ENCODE peak calls at places on chromosomes 3 and 15, in ten cellular contexts. R is activated naive CD4-positive, alpha-beta T cell treated with anti-CD3 and anti-CD28 coated beads, Interleukin-2, amount 50 U/mL, for 16 hours; D is RPMI8226; Y is activated CD4-positive, alpha-beta T cell treated with anti-CD3 and anti-CD28 coated beads, Interleukin-2, amount 50 U/mL, for 1 hour; A is dorsolateral prefrontal cortex; Q is effector CD8-positive, alpha-beta T cell; C is AG09309; J is AG08396; O is posterior vena cava; W is HT-29. X is an unnamed sample.

GRCh38 chr15:39788108-39788507 is 5.5 kb upstream of the FSIP1 start:
- DNase-seq in C (no peak), Q (no peak), W (no peak), R (no peak), D (no peak), J (no peak), O (no peak), Y (no peak), A (no peak), X (no peak)

GRCh38 chr3:125186261-125186770 is 26.2 kb downstream of the SLC12A8 start:
- DNase-seq in D (no peak), J (peak; percentile 34), W (no peak), Q (no peak), R (peak; percentile 23), C (no peak), A (peak; percentile 55), Y (no peak), O (peak; percentile 63), X (no peak)

GRCh38 chr3:149442845-149443544 is 31.5 kb upstream of the TM4SF4 start:
- DNase-seq in C (peak; percentile 59), A (no peak), R (no peak), D (no peak), W (peak; percentile 75), Y (no peak), Q (no peak), O (no peak), J (peak; percentile 70), X (no peak)

GRCh38 chr15:71788646-71789579 is 21.4 kb upstream of the NR2E3 start:
- DNase-seq in A (no peak), Y (no peak), O (no peak), R (no peak), J (no peak), D (no peak), C (no peak), W (no peak), Q (no peak), X (peak; percentile 19)

GRCh38 chr15:98774756-98775497 is 126.6 kb downstream of the IGF1R start:
- DNase-seq in Y (no peak), O (no peak), W (no peak), J (no peak), Q (no peak), C (no peak), R (no peak), A (no peak), D (no peak), X (no peak)

GRCh38 chr15:65551183-65551582 is 20.9 kb downstream of the HACD3 start:
- DNase-seq in D (no peak), J (no peak), O (no peak), Q (no peak), W (no peak), A (no peak), Y (no peak), C (no peak), R (no peak), X (no peak)

GRCh38 chr3:178480795-178481194 is 55.4 kb upstream of the KCNMB2 start:
- DNase-seq in R (no peak), Q (no peak), C (no peak), O (no peak), J (no peak), D (peak; percentile 50), Y (no peak), W (no peak), A (no peak), X (no peak)

GRCh38 chr15:80787238-80787805 is 8.2 kb downstream of the CEMIP start:
- DNase-seq in C (no peak), R (no peak), D (no peak), A (no peak), W (no peak), Q (no peak), O (no peak), Y (no peak), J (no peak), X (no peak)

GRCh38 chr3:87997298-87997697 is 61.5 kb downstream of the CGGBP1 start:
- DNase-seq in R (peak; percentile 36), Q (no peak), C (no peak), O (no peak), W (no peak), D (no peak), Y (peak; percentile 8), J (no peak), A (no peak), X (no peak)

GRCh38 chr3:18061737-18062136 is 319.3 kb upstream of the TBC1D5 start:
- DNase-seq in J (no peak), R (no peak), A (no peak), D (no peak), O (no peak), Q (no peak), W (no peak), Y (no peak), C (no peak), X (no peak)

GRCh38 chr15:51708013-51708412 is 26.7 kb downstream of the SCG3 start:
- DNase-seq in O (no peak), D (no peak), C (no peak), A (no peak), Y (no peak), R (no peak), W (no peak), Q (no peak), J (no peak), X (no peak)

GRCh38 chr3:195806211-195806915 is 5.4 kb downstream of the MUC4 start:
- DNase-seq in Y (no peak), A (no peak), R (no peak), O (no peak), D (peak; percentile 60), J (no peak), W (no peak), Q (no peak), C (no peak), X (no peak)

GRCh38 chr3:12986031-12986430 is 87.2 kb downstream of the IQSEC1 start:
- DNase-seq in O (peak; percentile 67), A (no peak), J (no peak), W (no peak), C (no peak), D (no peak), Q (no peak), Y (no peak), R (no peak), X (no peak)

GRCh38 chr15:77482570-77482969 is 61.9 kb downstream of the HMG20A start:
- DNase-seq in Q (no peak), Y (no peak), J (peak; percentile 38), O (no peak), D (no peak), R (no peak), W (no peak), C (peak; percentile 54), A (no peak), X (no peak)

GRCh38 chr3:20747736-20748135 is 561.7 kb upstream of the SGO1 start:
- DNase-seq in Y (no peak), A (no peak), R (no peak), D (no peak), O (no peak), Q (no peak), C (peak; percentile 25), J (no peak), W (no peak), X (no peak)

GRCh38 chr15:37709669-37710068 is 224.8 kb upstream of the TMCO5A start:
- DNase-seq in R (no peak), A (no peak), O (no peak), J (no peak), Y (no peak), Q (no peak), W (no peak), D (no peak), C (no peak), X (no peak)

GRCh38 chr3:155031191-155031590 is 48.9 kb upstream of the MME start:
- DNase-seq in C (no peak), A (no peak), Q (no peak), W (no peak), O (no peak), J (no peak), Y (no peak), R (no peak), D (no peak), X (no peak)

GRCh38 chr3:196009456-196009855 is 72.4 kb downstream of the TFRC start:
- DNase-seq in D (no peak), A (no peak), O (no peak), J (no peak), R (no peak), Y (no peak), Q (no peak), W (no peak), C (no peak), X (no peak)

GRCh38 chr15:67082007-67082536 is 16.7 kb downstream of the SMAD3 start:
- DNase-seq in R (peak; percentile 77), Q (no peak), C (no peak), J (no peak), Y (peak; percentile 70), W (no peak), A (no peak), D (no peak), O (no peak), X (no peak)